ENCODE peak calls at places on chromosomes 2 and 18, in eight cellular contexts. L is tibial nerve, E is GM23248, V is GM23338, U is Peyer's patch, T is Panc1, O is K562, K is neural progenitor cell. W is an unnamed sample.
A peak's percentile ranks its signal among the peaks of the same experiment; 100 is the strongest.

GRCh38 chr2:199366406-199366805 is 91.3 kb downstream of the SATB2 start:
- DNase-seq in V (no peak), T (no peak), U (no peak), E (no peak), L (no peak), O (no peak), K (no peak), W (no peak)

GRCh38 chr2:235573331-235574221 is 79.7 kb downstream of the AGAP1 start:
- DNase-seq in O (no peak), L (no peak), V (peak; percentile 27), U (no peak), T (no peak), K (peak; percentile 39), E (no peak), W (no peak)

GRCh38 chr2:73823916-73824523 is 4.7 kb upstream of the STAMBP start:
- DNase-seq in L (no peak), U (peak; percentile 55), E (peak; percentile 79), V (peak; percentile 81), T (peak; percentile 71), O (peak; percentile 57), K (peak; percentile 61), W (peak; percentile 17)

GRCh38 chr2:12884713-12885282 is 168.1 kb downstream of the TRIB2 start:
- DNase-seq in L (no peak), K (no peak), E (peak; percentile 88), V (no peak), O (no peak), T (peak; percentile 8), U (no peak), W (no peak)

GRCh38 chr18:31049189-31049588 is 6.6 kb upstream of the DSC3 start:
- DNase-seq in V (no peak), O (no peak), E (no peak), L (no peak), T (no peak), U (no peak), K (no peak), W (no peak)

GRCh38 chr2:149271575-149271974 is 58.8 kb upstream of the LYPD6 start:
- DNase-seq in K (no peak), E (no peak), O (no peak), L (no peak), V (no peak), U (no peak), T (no peak), W (no peak)

GRCh38 chr2:151943461-151943860 is 115.2 kb upstream of the ARL5A start:
- DNase-seq in T (no peak), K (no peak), L (no peak), U (no peak), O (no peak), V (no peak), E (no peak), W (no peak)

GRCh38 chr2:236867441-236868260 is 218.0 kb upstream of the COPS8 start:
- DNase-seq in T (no peak), V (no peak), E (no peak), U (peak; percentile 21), O (no peak), K (no peak), L (no peak), W (no peak)

GRCh38 chr2:15287447-15288184 is 273.5 kb downstream of the NBAS start:
- DNase-seq in V (peak; percentile 23), T (no peak), L (no peak), E (no peak), K (no peak), O (no peak), U (no peak), W (no peak)

GRCh38 chr2:107936427-107937359 is 49.6 kb upstream of the SLC5A7 start:
- DNase-seq in L (no peak), U (no peak), E (peak; percentile 31), O (peak; percentile 28), K (peak; percentile 48), V (peak; percentile 58), T (no peak), W (no peak)

GRCh38 chr2:200028998-200029397 is 73.6 kb downstream of the MAIP1 start:
- DNase-seq in T (no peak), V (no peak), L (no peak), K (no peak), E (no peak), O (no peak), U (no peak), W (no peak)

GRCh38 chr2:19818039-19818438 is 83.7 kb downstream of the TTC32 start:
- DNase-seq in L (no peak), T (no peak), V (no peak), E (peak; percentile 52), O (no peak), K (no peak), U (no peak), W (no peak)

GRCh38 chr2:118844261-118845004 is 3.0 kb downstream of the EN1 start:
- DNase-seq in V (peak; percentile 70), K (peak; percentile 26), T (no peak), O (no peak), E (peak; percentile 71), L (no peak), U (peak; percentile 21), W (no peak)

GRCh38 chr2:118845005-118845842 is 2.2 kb downstream of the EN1 start:
- DNase-seq in U (peak; percentile 25), E (peak; percentile 76), L (no peak), V (peak; percentile 51), O (peak; percentile 50), K (peak; percentile 59), T (no peak), W (no peak)

GRCh38 chr2:118847447-118848172 is at the start of gene EN1:
- DNase-seq in O (peak; percentile 90), T (no peak), K (peak; percentile 82), U (peak; percentile 34), E (peak; percentile 98), V (peak; percentile 93), L (no peak), W (no peak)

GRCh38 chr2:118846667-118847446 is 591 bp downstream of the EN1 start:
- DNase-seq in E (peak; percentile 83), T (no peak), V (peak; percentile 54), K (peak; percentile 66), L (no peak), U (peak; percentile 40), O (peak; percentile 63), W (no peak)

GRCh38 chr2:118845843-118846666 is 1.4 kb downstream of the EN1 start:
- DNase-seq in K (peak; percentile 54), V (peak; percentile 57), E (peak; percentile 77), U (peak; percentile 31), O (peak; percentile 23), T (no peak), L (no peak), W (no peak)
- H3K4me3 ChIP-seq in K (no peak overlapping the region), V (peak overlapping the region; percentile 67), E (peak overlapping the region; percentile 86), U (no peak overlapping the region), O (peak overlapping the region; percentile 38), T (peak overlapping the region; percentile 31), L (peak overlapping the region; percentile 13), W (no peak overlapping the region)

DNA sequence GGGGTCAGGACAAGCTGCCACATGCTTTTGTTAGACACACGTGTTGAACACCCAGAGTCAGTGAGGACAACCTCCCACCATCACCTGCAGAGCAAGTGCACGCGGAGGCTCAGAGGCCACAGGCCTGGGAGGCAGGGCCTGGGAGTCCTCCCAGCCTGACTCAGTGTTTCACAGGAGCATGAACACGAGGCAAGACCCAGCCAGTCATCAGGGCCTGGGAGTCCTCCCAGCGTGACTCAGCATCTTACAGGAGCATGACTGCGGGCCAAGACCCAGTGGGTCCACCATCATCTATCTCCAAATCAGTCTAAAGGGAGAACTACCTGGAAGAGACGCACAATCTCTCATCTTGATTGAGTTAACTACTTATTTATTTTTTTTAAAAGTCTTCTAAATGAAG is 112.6 kb upstream of the PXDN start:
- DNase-seq in T (no peak), K (no peak), L (no peak), V (no peak), E (peak; percentile 46), O (peak; percentile 28), U (peak; percentile 19), W (no peak)
- H3K27ac ChIP-seq in T (no peak overlapping the region), K (no peak overlapping the region), L (no peak overlapping the region), V (no peak overlapping the region), E (no peak overlapping the region), O (no peak overlapping the region), U (no peak overlapping the region), W (no peak overlapping the region)

GRCh38 chr2:230931556-230932231 is 6.7 kb upstream of the GPR55 start:
- DNase-seq in O (no peak), K (no peak), T (no peak), L (no peak), V (no peak), U (no peak), E (no peak), W (no peak)
- H3K36me3 ChIP-seq in O (no peaks in the 10 kb centered on the region), K (no peaks in the 10 kb centered on the region), T (no peaks in the 10 kb centered on the region), L (no peaks in the 10 kb centered on the region), V (no peaks in the 10 kb centered on the region), U (no peaks in the 10 kb centered on the region), E (no peaks in the 10 kb centered on the region), W (no peaks in the 10 kb centered on the region)

DNA sequence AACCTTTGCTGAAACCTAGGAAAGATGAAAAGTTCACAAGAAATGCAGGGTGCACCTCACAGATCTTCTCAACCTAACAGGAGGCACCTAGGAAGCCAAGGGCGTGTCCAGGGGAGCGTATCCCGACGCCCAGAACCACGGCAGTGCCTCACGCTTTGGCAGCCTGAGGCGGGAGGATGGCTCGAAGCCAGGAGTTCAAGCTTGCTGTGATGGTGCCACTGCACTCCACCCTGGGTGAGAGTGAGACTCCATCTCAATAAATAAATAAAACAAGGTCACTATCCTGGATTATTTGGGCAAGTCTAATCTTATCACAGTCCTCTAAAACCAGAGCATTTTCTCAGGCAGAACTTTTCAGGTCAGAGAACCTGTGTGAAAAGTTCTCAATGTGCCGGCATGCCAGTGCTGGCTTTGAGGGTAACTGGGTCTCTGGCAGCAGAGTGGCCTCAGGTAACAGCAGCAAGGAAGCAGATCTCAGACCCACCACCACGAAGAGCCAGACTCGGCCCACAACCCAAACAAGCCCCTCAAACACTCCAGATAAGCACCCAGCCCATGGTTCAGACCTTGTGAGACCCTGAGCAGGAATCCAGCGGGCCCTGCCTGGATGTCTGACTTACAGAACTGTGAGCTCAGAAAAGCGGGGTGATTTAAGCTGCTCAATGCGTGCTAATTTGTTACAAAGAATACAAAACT is 11.7 kb downstream of the HSBP1L1 start:
- DNase-seq in U (no peak), K (no peak), E (no peak), T (no peak), V (no peak), L (no peak), O (no peak), W (no peak)
- H3K4me3 ChIP-seq in U (no peak overlapping the region), K (no peak overlapping the region), E (no peak overlapping the region), T (no peak overlapping the region), V (no peak overlapping the region), L (no peak overlapping the region), O (no peak overlapping the region), W (no peak overlapping the region)

DNA sequence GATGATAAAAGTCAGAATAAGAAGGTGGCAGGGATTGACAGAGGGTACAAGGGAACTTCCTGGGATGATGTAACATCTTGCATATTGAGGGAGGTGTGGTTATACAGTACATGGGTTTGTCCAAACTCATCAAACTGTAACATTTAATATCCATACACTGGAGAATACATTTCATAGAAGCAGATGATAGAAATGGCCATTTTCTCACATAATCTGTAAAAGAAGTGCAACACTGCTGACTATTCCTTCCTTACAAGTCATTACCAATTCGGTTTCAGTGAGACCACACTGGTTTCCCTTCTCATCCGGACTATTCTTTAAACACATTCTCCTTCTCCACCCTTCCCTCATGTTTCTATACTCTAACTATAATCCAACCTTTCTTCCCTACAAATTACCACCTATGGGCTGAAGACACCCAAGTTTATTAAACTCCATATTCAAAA is 1.7 kb downstream of the COX7A2L start:
- DNase-seq in E (peak; percentile 46), K (no peak), V (no peak), T (peak; percentile 8), O (no peak), L (no peak), U (no peak), W (no peak)
- H3K27ac ChIP-seq in E (peak overlapping the region; percentile 93), K (no peak overlapping the region), V (no peak overlapping the region), T (peak overlapping the region; percentile 88), O (peak overlapping the region; percentile 97), L (no peak overlapping the region), U (no peak overlapping the region), W (peak overlapping the region; percentile 89)